ENCODE peak calls at places on chromosomes 5 and 9, in five cellular contexts. C is left colon; P is HCT116; N is effector memory CD8-positive, alpha-beta T cell; R is MCF 10A. B is an unnamed sample.

GRCh38 chr9:136954270-136955083 is 2.4 kb downstream of the LCN12 start:
- DNase-seq in P (no peak), R (no peak), N (no peak), C (no peak), B (no peak)

GRCh38 chr5:112977440-112977861 is 853 bp downstream of the DCP2 start:
- DNase-seq in R (no peak), N (no peak), P (no peak), C (no peak), B (no peak)

GRCh38 chr9:70602364-70603019 is 188.0 kb upstream of the KLF9 start:
- DNase-seq in R (peak), C (peak), N (peak), P (peak), B (peak)

GRCh38 chr5:79975422-79975821 is 15.6 kb downstream of the MTX3 start:
- DNase-seq in R (no peak), N (no peak), C (no peak), P (no peak), B (no peak)

GRCh38 chr9:92729735-92730155 is 34.9 kb downstream of the BICD2 start:
- DNase-seq in C (no peak), R (no peak), P (no peak), N (no peak), B (no peak)

GRCh38 chr5:176743828-176744583 is 66.4 kb upstream of the UNC5A start:
- DNase-seq in P (no peak), N (no peak), R (no peak), C (no peak), B (no peak)

GRCh38 chr9:72936679-72937078 is 16.2 kb downstream of the ALDH1A1 start:
- DNase-seq in P (no peak), C (no peak), R (no peak), N (no peak), B (no peak)

GRCh38 chr5:146475190-146475801 is 28.2 kb downstream of the TCERG1 start:
- DNase-seq in P (no peak), N (no peak), C (no peak), R (no peak), B (no peak)

GRCh38 chr5:113487411-113487778 is 858 bp downstream of the MCC start:
- DNase-seq in R (peak), P (peak), N (no peak), C (peak), B (no peak)

GRCh38 chr9:75086443-75087278 is 1.3 kb downstream of the NMRK1 start:
- DNase-seq in C (peak), P (no peak), R (no peak), N (no peak), B (no peak)

GRCh38 chr5:56310711-56311204 is 77.6 kb upstream of the ANKRD55 start:
- DNase-seq in C (no peak), N (no peak), P (no peak), R (no peak), B (no peak)

GRCh38 chr9:105046907-105047651 is 119.1 kb upstream of the ABCA1 start:
- DNase-seq in N (no peak), C (no peak), R (no peak), P (no peak), B (no peak)

GRCh38 chr5:32096891-32097592 is 77.1 kb downstream of the GOLPH3 start:
- DNase-seq in C (no peak), R (no peak), P (no peak), N (no peak), B (no peak)

GRCh38 chr9:37593877-37594448 is 1.6 kb upstream of the TOMM5 start:
- DNase-seq in R (no peak), P (no peak), N (no peak), C (no peak), B (no peak)

GRCh38 chr9:132637801-132638200 is 32.0 kb downstream of the DDX31 start:
- DNase-seq in C (no peak), N (no peak), R (no peak), P (no peak), B (no peak)

GRCh38 chr5:68251386-68251785 is 35.8 kb downstream of the PIK3R1 start:
- DNase-seq in N (no peak), P (no peak), R (peak), C (no peak), B (no peak)

GRCh38 chr9:135952664-135953206 is 8.4 kb downstream of the UBAC1 start:
- DNase-seq in R (no peak), P (no peak), C (no peak), N (no peak), B (no peak)